ENCODE peak calls at places on chromosomes 3 and 15, in six cellular contexts. One of them, this sample, is unnamed.

GRCh38 chr15:40278026-40278425 is 4.8 kb downstream of the ANKRD63 start:
- DNase-seq in cardiac fibroblast: no peak
- DNase-seq in psoas muscle: no peak
- DNase-seq in cardiac muscle cell: no peak
- DNase-seq in lung: no peak
- DNase-seq in IMR-90: no peak
- DNase-seq in this sample: no peak

GRCh38 chr3:27658741-27659140 is 63.4 kb downstream of the EOMES start:
- DNase-seq in cardiac fibroblast: no peak
- DNase-seq in psoas muscle: no peak
- DNase-seq in cardiac muscle cell: no peak
- DNase-seq in lung: no peak
- DNase-seq in IMR-90: no peak
- DNase-seq in this sample: no peak

GRCh38 chr3:94173667-94174434 is 111.0 kb downstream of the NSUN3 start:
- DNase-seq in cardiac fibroblast: peak
- DNase-seq in psoas muscle: no peak
- DNase-seq in cardiac muscle cell: peak
- DNase-seq in lung: no peak
- DNase-seq in IMR-90: peak
- DNase-seq in this sample: no peak

GRCh38 chr3:101898752-101899169 is 49.4 kb downstream of the NFKBIZ start:
- DNase-seq in cardiac fibroblast: no peak
- DNase-seq in psoas muscle: no peak
- DNase-seq in cardiac muscle cell: no peak
- DNase-seq in lung: no peak
- DNase-seq in IMR-90: no peak
- DNase-seq in this sample: no peak

GRCh38 chr3:123042413-123042812 is 14.8 kb upstream of the SEMA5B start:
- DNase-seq in cardiac fibroblast: no peak
- DNase-seq in psoas muscle: no peak
- DNase-seq in cardiac muscle cell: no peak
- DNase-seq in lung: no peak
- DNase-seq in IMR-90: no peak
- DNase-seq in this sample: no peak

GRCh38 chr3:147049305-147049704 is 357.0 kb downstream of the ZIC4 start:
- DNase-seq in cardiac fibroblast: no peak
- DNase-seq in psoas muscle: no peak
- DNase-seq in cardiac muscle cell: no peak
- DNase-seq in lung: no peak
- DNase-seq in IMR-90: no peak
- DNase-seq in this sample: no peak

GRCh38 chr15:60713096-60714084 is 234.4 kb upstream of the ICE2 start:
- DNase-seq in cardiac fibroblast: peak
- DNase-seq in psoas muscle: no peak
- DNase-seq in cardiac muscle cell: peak
- DNase-seq in lung: peak
- DNase-seq in IMR-90: peak
- DNase-seq in this sample: peak

GRCh38 chr3:45178131-45179023 is 32.2 kb upstream of the CDCP1 start:
- DNase-seq in cardiac fibroblast: no peak
- DNase-seq in psoas muscle: no peak
- DNase-seq in cardiac muscle cell: peak
- DNase-seq in lung: no peak
- DNase-seq in IMR-90: peak
- DNase-seq in this sample: peak

GRCh38 chr15:70197318-70197944 is 99.7 kb upstream of the TLE3 start:
- DNase-seq in cardiac fibroblast: no peak
- DNase-seq in psoas muscle: no peak
- DNase-seq in cardiac muscle cell: no peak
- DNase-seq in lung: no peak
- DNase-seq in IMR-90: no peak
- DNase-seq in this sample: no peak

GRCh38 chr15:70196314-70197291 is 98.9 kb upstream of the TLE3 start:
- DNase-seq in cardiac fibroblast: peak
- DNase-seq in psoas muscle: peak
- DNase-seq in cardiac muscle cell: peak
- DNase-seq in lung: peak
- DNase-seq in IMR-90: peak
- DNase-seq in this sample: peak

GRCh38 chr15:70194266-70194665 is 96.5 kb upstream of the TLE3 start:
- DNase-seq in cardiac fibroblast: no peak
- DNase-seq in psoas muscle: no peak
- DNase-seq in cardiac muscle cell: no peak
- DNase-seq in lung: no peak
- DNase-seq in IMR-90: no peak
- DNase-seq in this sample: no peak

GRCh38 chr15:70195171-70195807 is 97.6 kb upstream of the TLE3 start:
- DNase-seq in cardiac fibroblast: no peak
- DNase-seq in psoas muscle: no peak
- DNase-seq in cardiac muscle cell: no peak
- DNase-seq in lung: no peak
- DNase-seq in IMR-90: no peak
- DNase-seq in this sample: no peak

GRCh38 chr15:70195808-70196304 is 98.1 kb upstream of the TLE3 start:
- DNase-seq in cardiac fibroblast: peak
- DNase-seq in psoas muscle: peak
- DNase-seq in cardiac muscle cell: peak
- DNase-seq in lung: peak
- DNase-seq in IMR-90: peak
- DNase-seq in this sample: peak
- H3K4me3 ChIP-seq in cardiac fibroblast: no peak
- H3K4me3 ChIP-seq in psoas muscle: peak
- H3K4me3 ChIP-seq in cardiac muscle cell: no peak
- H3K4me3 ChIP-seq in lung: no peak
- H3K4me3 ChIP-seq in IMR-90: no peak
- H3K4me3 ChIP-seq in this sample: no peak

DNA sequence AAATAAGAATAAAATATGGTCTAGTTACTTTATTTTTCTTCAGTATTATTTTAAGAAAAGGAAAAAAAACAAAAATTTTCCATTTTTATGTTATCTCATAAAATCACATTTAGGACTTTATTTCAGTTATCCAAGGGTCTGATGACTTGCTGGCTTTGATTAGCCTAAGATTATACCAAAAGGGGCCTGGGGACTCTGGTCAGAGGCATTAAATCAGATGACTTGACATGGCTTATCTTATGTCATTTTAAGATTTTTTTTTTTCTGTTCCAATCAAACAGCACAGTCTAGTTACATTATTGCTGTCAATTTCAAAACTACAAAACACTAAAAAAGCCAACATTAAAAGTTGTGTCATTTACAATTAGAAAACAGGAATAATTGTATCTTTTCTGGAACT is 725.4 kb upstream of the NR2F2 start:
- DNase-seq in cardiac fibroblast: no peak
- DNase-seq in psoas muscle: no peak
- DNase-seq in cardiac muscle cell: no peak
- DNase-seq in lung: no peak
- DNase-seq in IMR-90: no peak
- DNase-seq in this sample: no peak
- TF ChIP-seq CTCF in cardiac fibroblast: no peak
- TF ChIP-seq CTCF in psoas muscle: no peak
- TF ChIP-seq CTCF in cardiac muscle cell: no peak
- TF ChIP-seq CTCF in lung: no peak
- TF ChIP-seq CTCF in IMR-90: no peak
- TF ChIP-seq CTCF in this sample: no peak

GRCh38 chr3:137767146-137768020 is 3.3 kb downstream of the SOX14 start:
- DNase-seq in cardiac fibroblast: no peak
- DNase-seq in psoas muscle: no peak
- DNase-seq in cardiac muscle cell: no peak
- DNase-seq in lung: no peak
- DNase-seq in IMR-90: no peak
- DNase-seq in this sample: no peak
- H3K4me3 ChIP-seq in cardiac fibroblast: peak
- H3K4me3 ChIP-seq in psoas muscle: peak
- H3K4me3 ChIP-seq in cardiac muscle cell: no peak
- H3K4me3 ChIP-seq in lung: no peak
- H3K4me3 ChIP-seq in IMR-90: no peak
- H3K4me3 ChIP-seq in this sample: peak

GRCh38 chr3:143674100-143674968 is 173.9 kb downstream of the SLC9A9 start:
- DNase-seq in cardiac fibroblast: peak
- DNase-seq in psoas muscle: peak
- DNase-seq in cardiac muscle cell: peak
- DNase-seq in lung: peak
- DNase-seq in IMR-90: peak
- DNase-seq in this sample: peak

GRCh38 chr3:143676742-143677141 is 171.5 kb downstream of the SLC9A9 start:
- DNase-seq in cardiac fibroblast: no peak
- DNase-seq in psoas muscle: no peak
- DNase-seq in cardiac muscle cell: no peak
- DNase-seq in lung: no peak
- DNase-seq in IMR-90: no peak
- DNase-seq in this sample: no peak

GRCh38 chr3:143676021-143676420 is 172.2 kb downstream of the SLC9A9 start:
- DNase-seq in cardiac fibroblast: no peak
- DNase-seq in psoas muscle: no peak
- DNase-seq in cardiac muscle cell: no peak
- DNase-seq in lung: no peak
- DNase-seq in IMR-90: no peak
- DNase-seq in this sample: no peak

GRCh38 chr3:143672396-143673165 is 175.7 kb downstream of the SLC9A9 start:
- DNase-seq in cardiac fibroblast: no peak
- DNase-seq in psoas muscle: no peak
- DNase-seq in cardiac muscle cell: no peak
- DNase-seq in lung: no peak
- DNase-seq in IMR-90: no peak
- DNase-seq in this sample: no peak

DNA sequence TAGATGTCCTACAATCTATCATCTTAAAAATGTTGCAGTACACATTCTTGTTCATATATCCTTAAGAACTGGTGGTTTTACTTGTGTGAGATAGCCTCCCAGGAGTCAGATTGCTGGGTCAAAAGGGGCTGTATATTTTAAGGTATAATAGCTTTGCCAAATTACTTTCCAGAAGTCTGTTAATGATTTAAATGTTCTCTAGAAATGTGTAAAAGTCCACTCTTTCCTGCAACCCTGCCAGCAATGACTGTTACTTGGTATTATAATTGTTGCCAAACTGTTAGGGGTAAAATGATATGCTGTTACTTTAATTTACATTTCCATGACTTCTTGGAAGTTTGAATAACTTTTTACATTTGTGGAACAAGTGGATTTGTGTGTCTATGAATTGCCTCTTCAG is 170.8 kb downstream of the SLC9A9 start:
- DNase-seq in cardiac fibroblast: no peak
- DNase-seq in psoas muscle: no peak
- DNase-seq in cardiac muscle cell: no peak
- DNase-seq in lung: no peak
- DNase-seq in IMR-90: no peak
- DNase-seq in this sample: no peak
- TF ChIP-seq CTCF in cardiac fibroblast: no peak
- TF ChIP-seq CTCF in psoas muscle: no peak
- TF ChIP-seq CTCF in cardiac muscle cell: no peak
- TF ChIP-seq CTCF in lung: no peak
- TF ChIP-seq CTCF in IMR-90: no peak
- TF ChIP-seq CTCF in this sample: no peak

GRCh38 chr3:36763850-36764703 is at the start of gene DCLK3:
- DNase-seq in cardiac fibroblast: no peak
- DNase-seq in psoas muscle: peak
- DNase-seq in cardiac muscle cell: peak
- DNase-seq in lung: no peak
- DNase-seq in IMR-90: no peak
- DNase-seq in this sample: no peak
- H3K4me3 ChIP-seq in cardiac fibroblast: no peak
- H3K4me3 ChIP-seq in psoas muscle: peak
- H3K4me3 ChIP-seq in cardiac muscle cell: peak
- H3K4me3 ChIP-seq in lung: peak
- H3K4me3 ChIP-seq in IMR-90: no peak
- H3K4me3 ChIP-seq in this sample: peak

GRCh38 chr3:192090586-192090985 is 629.6 kb downstream of the PYDC2 start:
- DNase-seq in cardiac fibroblast: no peak
- DNase-seq in psoas muscle: no peak
- DNase-seq in cardiac muscle cell: no peak
- DNase-seq in lung: no peak
- DNase-seq in IMR-90: no peak
- DNase-seq in this sample: no peak
- TF ChIP-seq CTCF in cardiac fibroblast: no peak
- TF ChIP-seq CTCF in psoas muscle: no peak
- TF ChIP-seq CTCF in cardiac muscle cell: no peak
- TF ChIP-seq CTCF in lung: no peak
- TF ChIP-seq CTCF in IMR-90: no peak
- TF ChIP-seq CTCF in this sample: no peak

DNA sequence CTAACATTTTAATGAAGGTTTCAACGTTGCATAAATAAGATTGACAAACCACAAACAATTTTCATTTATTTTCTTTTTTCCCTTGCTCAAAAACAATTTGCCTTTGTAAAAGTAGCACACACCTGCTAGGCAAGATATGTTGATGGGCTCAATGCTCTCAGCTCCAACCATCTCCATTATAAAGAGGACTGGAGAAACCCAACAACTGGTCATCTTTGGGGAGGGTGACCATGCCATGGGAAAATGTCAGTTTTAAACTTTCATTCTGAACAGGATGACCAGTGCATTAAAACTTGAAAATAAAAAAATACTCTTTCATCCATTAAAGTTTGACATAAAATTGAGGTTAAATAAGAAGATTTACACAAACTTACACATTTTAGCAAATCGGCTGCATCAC is 183.7 kb downstream of the CFAP20DC start:
- DNase-seq in cardiac fibroblast: no peak
- DNase-seq in psoas muscle: no peak
- DNase-seq in cardiac muscle cell: no peak
- DNase-seq in lung: no peak
- DNase-seq in IMR-90: no peak
- DNase-seq in this sample: no peak
- H3K4me3 ChIP-seq in cardiac fibroblast: no peak
- H3K4me3 ChIP-seq in psoas muscle: no peak
- H3K4me3 ChIP-seq in cardiac muscle cell: no peak
- H3K4me3 ChIP-seq in lung: no peak
- H3K4me3 ChIP-seq in IMR-90: no peak
- H3K4me3 ChIP-seq in this sample: no peak

DNA sequence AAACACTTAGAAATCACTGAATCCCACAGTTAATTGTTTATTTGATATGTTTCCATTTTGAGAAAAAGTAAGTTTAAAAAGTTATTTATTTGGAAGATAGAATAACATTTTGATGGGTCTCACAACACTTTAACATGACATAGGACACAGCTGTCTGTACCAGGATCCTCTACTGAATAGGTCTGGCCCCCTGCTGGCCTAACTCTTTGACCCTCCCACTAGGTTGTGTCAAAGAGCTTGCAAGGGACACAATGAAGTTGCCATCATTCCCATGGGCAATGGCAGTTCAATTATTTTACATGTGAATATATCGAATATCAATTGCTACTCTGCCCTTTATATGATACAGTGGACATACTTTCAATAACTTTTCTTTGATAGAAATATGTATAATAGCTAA is 138.9 kb downstream of the EPHA3 start:
- DNase-seq in cardiac fibroblast: no peak
- DNase-seq in psoas muscle: no peak
- DNase-seq in cardiac muscle cell: no peak
- DNase-seq in lung: no peak
- DNase-seq in IMR-90: no peak
- DNase-seq in this sample: no peak
- TF ChIP-seq CTCF in cardiac fibroblast: no peak
- TF ChIP-seq CTCF in psoas muscle: no peak
- TF ChIP-seq CTCF in cardiac muscle cell: no peak
- TF ChIP-seq CTCF in lung: no peak
- TF ChIP-seq CTCF in IMR-90: no peak
- TF ChIP-seq CTCF in this sample: peak

GRCh38 chr3:114745322-114746240 is 401.5 kb downstream of the ZBTB20 start:
- DNase-seq in cardiac fibroblast: peak
- DNase-seq in psoas muscle: no peak
- DNase-seq in cardiac muscle cell: peak
- DNase-seq in lung: no peak
- DNase-seq in IMR-90: peak
- DNase-seq in this sample: peak
- H3K4me3 ChIP-seq in cardiac fibroblast: no peak
- H3K4me3 ChIP-seq in psoas muscle: peak
- H3K4me3 ChIP-seq in cardiac muscle cell: no peak
- H3K4me3 ChIP-seq in lung: no peak
- H3K4me3 ChIP-seq in IMR-90: no peak
- H3K4me3 ChIP-seq in this sample: peak